ENCODE peak calls at places on chromosome 22, in five cellular contexts. L is colonic mucosa, M is right lobe of liver, D is transverse colon, X is HL-60. V is an unnamed sample.

GRCh38 chr22:36921309-36922096 is 8.1 kb downstream of the CSF2RB start:
- DNase-seq in D (peak; percentile 48), M (no peak), L (no peak), X (peak; percentile 30), V (no peak)

GRCh38 chr22:25447067-25447688 is 117.3 kb upstream of the GRK3 start:
- DNase-seq in L (no peak), D (no peak), M (no peak), X (no peak), V (no peak)

GRCh38 chr22:40243891-40244290 is 66.2 kb downstream of the TNRC6B start:
- DNase-seq in L (no peak), X (no peak), D (no peak), M (no peak), V (no peak)

GRCh38 chr22:48881326-48881980 is 946.2 kb downstream of the BRD1 start:
- DNase-seq in X (no peak), M (peak; percentile 33), D (no peak), L (no peak), V (no peak)

GRCh38 chr22:34579519-34579918 is 486.4 kb upstream of the ISX start:
- DNase-seq in M (no peak), X (no peak), D (no peak), L (no peak), V (no peak)

GRCh38 chr22:46370584-46371373 is 35.3 kb downstream of the TRMU start:
- DNase-seq in D (no peak), X (no peak), M (no peak), L (peak; percentile 54), V (no peak)

GRCh38 chr22:36387914-36388864 is at the start of gene MYH9:
- DNase-seq in D (peak; percentile 100), L (peak; percentile 100), M (peak; percentile 100), X (peak; percentile 99), V (peak; percentile 97)

GRCh38 chr22:25357606-25358420 is 138.4 kb downstream of the CRYBB2 start:
- DNase-seq in X (no peak), D (no peak), M (no peak), L (no peak), V (no peak)

GRCh38 chr22:46764779-46765485 is 2.5 kb downstream of the TBC1D22A start:
- DNase-seq in D (no peak), L (no peak), M (no peak), X (no peak), V (no peak)

GRCh38 chr22:48948575-48949170 is 879.0 kb downstream of the BRD1 start:
- DNase-seq in L (no peak), D (no peak), X (no peak), M (peak; percentile 13), V (no peak)

GRCh38 chr22:24406322-24407277 is 20.8 kb upstream of the ADORA2A start:
- DNase-seq in M (no peak), L (no peak), D (no peak), X (no peak), V (no peak)

GRCh38 chr22:48950151-48950915 is 877.3 kb downstream of the BRD1 start:
- DNase-seq in M (peak; percentile 44), L (no peak), D (peak; percentile 4), X (no peak), V (no peak)

GRCh38 chr22:45139693-45140092 is 24.0 kb upstream of the NUP50 start:
- DNase-seq in X (no peak), L (no peak), M (no peak), D (no peak), V (no peak)

GRCh38 chr22:48494256-48494967 is 1333.3 kb downstream of the BRD1 start:
- DNase-seq in L (no peak), M (peak; percentile 37), X (no peak), D (no peak), V (no peak)

GRCh38 chr22:25452116-25452700 is 112.3 kb upstream of the GRK3 start:
- DNase-seq in X (no peak), M (no peak), D (no peak), L (no peak), V (no peak)

GRCh38 chr22:24485608-24486007 is 9.5 kb upstream of the UPB1 start:
- DNase-seq in X (no peak), M (no peak), L (no peak), D (no peak), V (no peak)

GRCh38 chr22:32142600-32142999 is 16.5 kb downstream of the C22orf42 start:
- DNase-seq in X (no peak), D (no peak), M (no peak), L (no peak), V (no peak)

GRCh38 chr22:37822079-37822833 is 926 bp upstream of the GALR3 start:
- DNase-seq in M (no peak), X (no peak), L (no peak), D (no peak), V (no peak)

GRCh38 chr22:29733362-29734322 is 13.8 kb downstream of the CABP7 start:
- DNase-seq in X (no peak), L (peak; percentile 39), M (no peak), D (peak; percentile 33), V (no peak)

GRCh38 chr22:29734429-29734828 is 14.6 kb downstream of the CABP7 start:
- DNase-seq in M (no peak), D (no peak), L (no peak), X (no peak), V (no peak)

GRCh38 chr22:29734853-29735252 is 15.1 kb downstream of the CABP7 start:
- DNase-seq in D (no peak), X (no peak), M (no peak), L (no peak), V (no peak)

GRCh38 chr22:29729161-29729560 is 9.4 kb downstream of the CABP7 start:
- DNase-seq in L (no peak), M (no peak), D (no peak), X (no peak), V (no peak)

GRCh38 chr22:29731058-29731850 is 11.5 kb downstream of the CABP7 start:
- DNase-seq in D (no peak), L (no peak), X (no peak), M (no peak), V (no peak)
- TF ChIP-seq CTCF in D (no peak), L (no peak), X (no peak), M (no peak), V (no peak)

DNA sequence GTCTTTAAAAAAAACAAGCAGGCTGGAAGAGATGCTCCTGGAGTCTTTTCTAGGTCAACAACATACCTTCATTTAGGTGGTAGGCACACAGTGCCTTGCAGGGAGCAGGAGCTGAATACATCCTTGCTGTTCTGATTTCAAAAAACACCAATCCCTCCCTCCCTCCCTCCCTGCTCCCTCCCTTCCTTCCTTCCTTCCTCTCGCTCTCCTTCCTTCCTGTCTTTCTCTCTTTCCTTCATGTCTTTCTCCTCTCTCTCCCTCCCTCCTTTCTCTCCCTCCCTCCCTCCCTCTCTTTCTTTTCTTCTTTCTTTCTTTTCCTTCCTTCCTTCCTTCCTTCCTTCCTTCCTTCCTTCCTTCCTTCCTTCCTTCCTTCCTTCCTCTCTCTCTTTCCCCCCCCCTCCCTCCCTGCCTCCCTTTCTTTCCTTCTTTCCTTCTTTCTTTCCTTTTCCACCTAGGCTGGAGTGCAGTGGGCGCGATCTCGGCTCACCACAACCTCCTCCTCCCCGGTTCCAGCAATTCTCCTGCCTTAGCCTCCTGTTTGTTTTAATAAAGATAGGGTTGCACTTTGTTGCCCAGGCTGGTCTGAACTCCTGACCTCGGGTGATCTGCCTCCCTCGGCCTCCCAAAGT is 245.1 kb downstream of the MIAT start:
- DNase-seq in X (no peak), L (no peak), D (no peak), M (no peak), V (no peak)
- H3K4me3 ChIP-seq in X (no peak overlapping the region), L (no peak overlapping the region), D (no peak overlapping the region), M (no peak overlapping the region), V (no peak overlapping the region)

GRCh38 chr22:27246558-27246957 is 555.0 kb downstream of the MN1 start:
- DNase-seq in X (no peak), D (no peak), M (no peak), L (no peak), V (no peak)
- H3K27me3 ChIP-seq in X (no peaks in the 10 kb centered on the region), D (peaks cover 3% of the 10 kb centered on the region), M (no peaks in the 10 kb centered on the region), L (no peaks in the 10 kb centered on the region), V (no peaks in the 10 kb centered on the region)

GRCh38 chr22:19798825-19799224 is 38.2 kb downstream of the TBX1 start:
- DNase-seq in X (no peak), D (no peak), L (no peak), M (peak; percentile 42), V (no peak)
- TF ChIP-seq CTCF in X (no peak), D (no peak), L (no peak), M (no peak), V (peak; percentile 16)

GRCh38 chr22:38925571-38926041 is 31.8 kb upstream of the APOBEC3A start:
- DNase-seq in D (no peak), L (no peak), M (no peak), X (no peak), V (no peak)

GRCh38 chr22:38923463-38924196 is 33.8 kb upstream of the APOBEC3A start:
- DNase-seq in M (no peak), D (peak; percentile 77), X (no peak), L (peak; percentile 83), V (peak; percentile 34)

GRCh38 chr22:38930512-38930911 is 26.9 kb upstream of the APOBEC3A start:
- DNase-seq in D (no peak), M (no peak), L (no peak), X (no peak), V (no peak)

GRCh38 chr22:38924197-38924952 is 33.0 kb upstream of the APOBEC3A start:
- DNase-seq in M (no peak), X (no peak), L (peak; percentile 90), D (peak; percentile 88), V (peak; percentile 82)

DNA sequence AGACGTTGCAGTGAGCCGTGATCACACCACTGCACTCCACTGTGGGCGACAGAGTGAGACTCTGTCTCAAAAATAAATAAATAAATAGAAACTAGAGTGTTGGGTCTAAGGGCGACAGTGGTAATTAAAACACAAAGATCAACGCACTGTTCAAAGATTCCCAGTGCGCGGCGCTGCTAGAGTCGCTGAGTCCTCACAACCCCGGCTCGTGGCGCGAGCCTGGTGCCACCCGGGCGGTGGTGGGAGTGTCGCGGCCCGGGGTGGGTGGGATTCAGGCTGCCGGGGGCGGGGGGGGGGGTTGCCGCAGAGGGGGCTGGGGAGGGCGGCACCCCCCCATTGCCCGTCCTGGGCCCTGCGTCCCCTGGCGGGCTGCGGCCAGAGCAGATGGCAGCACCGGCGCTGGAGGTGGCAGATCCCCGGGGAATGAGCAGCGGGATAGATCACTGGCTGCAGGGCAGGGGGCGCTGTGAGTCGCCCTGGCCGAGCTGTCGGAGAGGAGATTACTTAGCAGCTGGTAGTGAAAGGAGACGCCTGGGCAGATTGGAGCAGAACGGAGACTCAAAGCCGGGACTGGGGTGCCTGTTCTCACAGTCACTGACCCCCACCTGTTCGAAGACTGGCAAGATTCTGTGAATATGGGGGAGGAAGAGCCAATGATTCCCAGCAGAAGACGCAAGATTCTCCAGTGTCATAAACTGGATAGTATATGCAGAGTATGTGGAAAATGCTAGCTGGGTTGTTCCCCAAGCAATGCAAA is 30.2 kb upstream of the APOBEC3A start:
- DNase-seq in M (peak; percentile 75), L (peak; percentile 77), D (peak; percentile 88), X (no peak), V (no peak)
- H3K4me3 ChIP-seq in M (no peak overlapping the region), L (peak overlapping the region; percentile 29), D (peak overlapping the region; percentile 16), X (no peak overlapping the region), V (peak overlapping the region; percentile 18)

GRCh38 chr22:29314537-29315285 is 786 bp downstream of the RASL10A start:
- DNase-seq in L (peak; percentile 51), M (peak; percentile 52), X (no peak), D (peak; percentile 39), V (no peak)
- H3K27me3 ChIP-seq in L (peaks cover 27% of the 10 kb centered on the region), M (no peaks in the 10 kb centered on the region), X (peaks cover 40% of the 10 kb centered on the region), D (peaks cover 42% of the 10 kb centered on the region), V (peaks cover 18% of the 10 kb centered on the region)

GRCh38 chr22:30445438-30445936 is 19.9 kb downstream of the MTFP1 start:
- DNase-seq in L (no peak), M (no peak), X (no peak), D (no peak), V (no peak)
- TF ChIP-seq CTCF in L (peak; percentile 1), M (no peak), X (no peak), D (no peak), V (no peak)

GRCh38 chr22:50296658-50297490 is 10.6 kb downstream of the PLXNB2 start:
- DNase-seq in M (peak; percentile 83), D (no peak), L (no peak), X (no peak), V (no peak)
- H3K4me3 ChIP-seq in M (no peak overlapping the region), D (no peak overlapping the region), L (no peak overlapping the region), X (no peak overlapping the region), V (no peak overlapping the region)

V was measured in BJ.